ENCODE peak calls at places on chromosomes 13 and 19, in six cellular contexts. D is activated naive CD4-positive, alpha-beta T cell; Q is AG09309; C is EH; P is colonic mucosa; R is endothelial cell. X is an unnamed sample.

GRCh38 chr19:5960005-5961001 is 17.6 kb downstream of the RANBP3 start:
- DNase-seq in Q (no peak), R (no peak), C (no peak), D (no peak), P (no peak), X (no peak)

GRCh38 chr19:3420244-3420755 is 53.9 kb downstream of the NFIC start:
- DNase-seq in Q (no peak), D (no peak), P (no peak), R (no peak), C (no peak), X (no peak)

GRCh38 chr13:32134241-32134801 is 102.7 kb downstream of the FRY start:
- DNase-seq in Q (no peak), P (no peak), R (no peak), C (peak), D (no peak), X (no peak)

GRCh38 chr19:39297931-39298634 is 1.9 kb downstream of the IFNL1 start:
- DNase-seq in R (no peak), C (no peak), Q (no peak), D (peak), P (no peak), X (no peak)

GRCh38 chr13:73187106-73187505 is 128.3 kb downstream of the KLF5 start:
- DNase-seq in D (no peak), R (no peak), Q (no peak), C (no peak), P (peak), X (no peak)

GRCh38 chr13:104594801-104595200 is 1528.6 kb upstream of the SLC10A2 start:
- DNase-seq in P (no peak), C (no peak), D (no peak), Q (no peak), R (no peak), X (no peak)

GRCh38 chr19:3868770-3869456 is at the start of gene ZFR2:
- DNase-seq in R (peak), D (no peak), P (no peak), C (no peak), Q (no peak), X (peak)

GRCh38 chr19:5309438-5310204 is 31.0 kb downstream of the PTPRS start:
- DNase-seq in P (no peak), Q (no peak), C (no peak), R (no peak), D (no peak), X (no peak)

GRCh38 chr13:47237571-47237970 is 340.7 kb upstream of the HTR2A start:
- DNase-seq in R (no peak), C (no peak), P (no peak), D (no peak), Q (no peak), X (no peak)

GRCh38 chr13:114029866-114030625 is 56.2 kb upstream of the C13orf46 start:
- DNase-seq in D (no peak), P (no peak), Q (no peak), C (no peak), R (no peak), X (no peak)

GRCh38 chr19:45355402-45355801 is 14.9 kb downstream of the KLC3 start:
- DNase-seq in P (no peak), D (no peak), C (no peak), Q (no peak), R (no peak), X (no peak)

GRCh38 chr19:7795555-7796161 is 32.6 kb downstream of the CLEC4M start:
- DNase-seq in D (no peak), Q (no peak), P (no peak), R (no peak), C (no peak), X (no peak)

GRCh38 chr19:6375411-6376010 is at the start of gene PSPN:
- DNase-seq in C (no peak), R (no peak), P (no peak), Q (no peak), D (no peak), X (no peak)

GRCh38 chr19:54534156-54534555 is 31.5 kb downstream of the LAIR2 start:
- DNase-seq in Q (no peak), R (no peak), D (no peak), C (no peak), P (no peak), X (no peak)

GRCh38 chr19:55304279-55304978 is 20.6 kb downstream of the BRSK1 start:
- DNase-seq in P (no peak), R (no peak), C (peak), D (no peak), Q (no peak), X (no peak)

GRCh38 chr19:41537789-41538188 is 38.2 kb upstream of the CEACAM21 start:
- DNase-seq in P (no peak), R (no peak), C (peak), D (no peak), Q (no peak), X (no peak)

GRCh38 chr13:67148219-67148583 is 81.9 kb downstream of the PCDH9 start:
- DNase-seq in C (peak), R (no peak), Q (no peak), D (no peak), P (no peak), X (peak)

GRCh38 chr19:40005670-40006272 is 8.9 kb downstream of the ZNF546 start:
- DNase-seq in D (no peak), R (no peak), P (no peak), C (no peak), Q (no peak), X (no peak)

GRCh38 chr13:30862707-30863106 is 43.4 kb upstream of the MEDAG start:
- DNase-seq in C (peak), Q (no peak), R (no peak), D (no peak), P (no peak), X (no peak)

GRCh38 chr13:44365899-44366298 is 7.7 kb upstream of the SERP2 start:
- DNase-seq in D (no peak), Q (no peak), C (no peak), P (no peak), R (no peak), X (no peak)

GRCh38 chr19:11195169-11195568 is 2.2 kb downstream of the KANK2 start:
- DNase-seq in P (no peak), D (no peak), Q (no peak), C (peak), R (no peak), X (no peak)

GRCh38 chr19:46713781-46714522 is 3.0 kb downstream of the PRKD2 start:
- DNase-seq in R (peak), Q (peak), D (peak), P (peak), C (peak), X (peak)

GRCh38 chr19:10568444-10568825 is 344 bp downstream of the CDKN2D start:
- DNase-seq in P (peak), D (peak), C (no peak), R (no peak), Q (no peak), X (no peak)

GRCh38 chr19:35247526-35248309 is 1.1 kb upstream of the LSR start:
- DNase-seq in C (no peak), Q (no peak), D (no peak), R (peak), P (peak), X (no peak)

GRCh38 chr13:54185785-54186184 is 1157.2 kb downstream of the OLFM4 start:
- DNase-seq in Q (no peak), D (no peak), P (no peak), R (peak), C (no peak), X (no peak)

GRCh38 chr13:99063952-99064351 is 86.1 kb upstream of the DOCK9 start:
- DNase-seq in C (peak), Q (no peak), P (no peak), D (no peak), R (no peak), X (no peak)

GRCh38 chr19:57903298-57904174 is 12.9 kb downstream of the ZNF417 start:
- DNase-seq in Q (peak), D (no peak), C (peak), P (no peak), R (no peak), X (peak)

GRCh38 chr13:95706356-95706755 is 29.4 kb downstream of the DNAJC3 start:
- DNase-seq in C (no peak), P (no peak), D (no peak), Q (no peak), R (no peak), X (no peak)

GRCh38 chr13:95153647-95154405 is 147.4 kb downstream of the ABCC4 start:
- DNase-seq in P (no peak), Q (no peak), R (no peak), D (no peak), C (no peak), X (no peak)

GRCh38 chr13:30120133-30120822 is 187.1 kb downstream of the KATNAL1 start:
- DNase-seq in R (no peak), D (no peak), C (no peak), Q (no peak), P (no peak), X (no peak)

GRCh38 chr19:4474504-4475136 is 2.5 kb downstream of the HDGFL2 start:
- DNase-seq in D (no peak), C (peak), P (no peak), Q (no peak), R (peak), X (no peak)